ENCODE peak calls at places on chromosomes 1 and 21, in four cellular contexts. One of them, this sample, is unnamed.

GRCh38 chr1:84492726-84493125 is 13.5 kb upstream of the SPATA1 start:
- DNase-seq in brain pericyte: no peak
- DNase-seq in foreskin melanocyte: no peak
- DNase-seq in endothelial cell: no peak
- DNase-seq in this sample: no peak

GRCh38 chr1:202411421-202411820 is 62.9 kb downstream of the PPP1R12B start:
- DNase-seq in endothelial cell: no peak
- DNase-seq in foreskin melanocyte: no peak
- DNase-seq in brain pericyte: no peak
- DNase-seq in this sample: no peak

GRCh38 chr1:33971018-33971710 is 107.3 kb downstream of the HMGB4 start:
- DNase-seq in endothelial cell: no peak
- DNase-seq in brain pericyte: no peak
- DNase-seq in foreskin melanocyte: no peak
- DNase-seq in this sample: no peak

GRCh38 chr1:117815926-117816325 is 113.5 kb downstream of the GDAP2 start:
- DNase-seq in foreskin melanocyte: no peak
- DNase-seq in brain pericyte: no peak
- DNase-seq in endothelial cell: no peak
- DNase-seq in this sample: no peak

GRCh38 chr1:195960580-195960979 is 647.7 kb downstream of the KCNT2 start:
- DNase-seq in brain pericyte: no peak
- DNase-seq in endothelial cell: no peak
- DNase-seq in foreskin melanocyte: no peak
- DNase-seq in this sample: no peak

GRCh38 chr1:10474613-10475507 is at the start of gene PEX14:
- DNase-seq in foreskin melanocyte: peak; percentile 74
- DNase-seq in brain pericyte: no peak
- DNase-seq in endothelial cell: peak; percentile 85
- DNase-seq in this sample: peak; percentile 35

GRCh38 chr1:182725264-182725965 is 41.0 kb upstream of the RGS8 start:
- DNase-seq in brain pericyte: peak; percentile 11
- DNase-seq in endothelial cell: no peak
- DNase-seq in foreskin melanocyte: no peak
- DNase-seq in this sample: no peak

GRCh38 chr21:34726627-34727337 is 58.0 kb downstream of the CLIC6 start:
- DNase-seq in foreskin melanocyte: no peak
- DNase-seq in brain pericyte: no peak
- DNase-seq in endothelial cell: no peak
- DNase-seq in this sample: no peak

GRCh38 chr21:28442624-28443023 is 550.1 kb downstream of the LTN1 start:
- DNase-seq in endothelial cell: no peak
- DNase-seq in foreskin melanocyte: no peak
- DNase-seq in brain pericyte: no peak
- DNase-seq in this sample: no peak

GRCh38 chr1:16212251-16212961 is at the start of gene ARHGEF19:
- DNase-seq in endothelial cell: no peak
- DNase-seq in foreskin melanocyte: no peak
- DNase-seq in brain pericyte: no peak
- DNase-seq in this sample: no peak

GRCh38 chr1:192579319-192579738 is 3.8 kb downstream of the RGS1 start:
- DNase-seq in foreskin melanocyte: no peak
- DNase-seq in endothelial cell: no peak
- DNase-seq in brain pericyte: no peak
- DNase-seq in this sample: no peak

GRCh38 chr1:208737922-208738321 is 493.7 kb upstream of the PLXNA2 start:
- DNase-seq in endothelial cell: no peak
- DNase-seq in brain pericyte: no peak
- DNase-seq in foreskin melanocyte: no peak
- DNase-seq in this sample: no peak

GRCh38 chr1:180631197-180631765 is 541 bp upstream of the XPR1 start:
- DNase-seq in brain pericyte: no peak
- DNase-seq in foreskin melanocyte: no peak
- DNase-seq in endothelial cell: no peak
- DNase-seq in this sample: no peak

GRCh38 chr21:43644609-43645008 is 14.7 kb downstream of the HSF2BP start:
- DNase-seq in brain pericyte: no peak
- DNase-seq in foreskin melanocyte: no peak
- DNase-seq in endothelial cell: no peak
- DNase-seq in this sample: no peak

GRCh38 chr1:109902204-109902985 is 8.3 kb upstream of the CSF1 start:
- DNase-seq in endothelial cell: no peak
- DNase-seq in foreskin melanocyte: no peak
- DNase-seq in brain pericyte: no peak
- DNase-seq in this sample: no peak

GRCh38 chr1:201740609-201741231 is 88.2 kb upstream of the IPO9 start:
- DNase-seq in endothelial cell: no peak
- DNase-seq in brain pericyte: no peak
- DNase-seq in foreskin melanocyte: no peak
- DNase-seq in this sample: no peak

GRCh38 chr1:102566182-102566581 is 542.1 kb downstream of the COL11A1 start:
- DNase-seq in endothelial cell: no peak
- DNase-seq in foreskin melanocyte: no peak
- DNase-seq in brain pericyte: no peak
- DNase-seq in this sample: no peak

GRCh38 chr1:226975259-226975908 is 35.3 kb downstream of the COQ8A start:
- DNase-seq in brain pericyte: no peak
- DNase-seq in endothelial cell: no peak
- DNase-seq in foreskin melanocyte: no peak
- DNase-seq in this sample: no peak

GRCh38 chr21:30831194-30831765 is 1.7 kb upstream of the KRTAP7-1 start:
- DNase-seq in foreskin melanocyte: no peak
- DNase-seq in endothelial cell: peak; percentile 28
- DNase-seq in brain pericyte: no peak
- DNase-seq in this sample: peak; percentile 3

GRCh38 chr1:94125551-94126514 is 4.9 kb upstream of the ABCA4 start:
- DNase-seq in endothelial cell: no peak
- DNase-seq in foreskin melanocyte: no peak
- DNase-seq in brain pericyte: no peak
- DNase-seq in this sample: no peak